ENCODE peak calls at places on chromosome 16, in eight cellular contexts. C is LNCaP clone FGC; G is astrocyte of the cerebellum; X is stimulated activated CD8-positive, alpha-beta memory T cell treated with anti-CD3 and anti-CD28 coated beads, Interleukin-15, amount 100 ng/mL, for 1 hour; A is LoVo; U is RPMI8226; T is NCI-H2171 treated with DMSO at 0.1 percent for 48 hours; Y is HepG2. Q is an unnamed sample.

GRCh38 chr16:30367349-30368009 is 2.8 kb downstream of the TBC1D10B start:
- DNase-seq in Y (no peak), A (no peak), X (no peak), U (no peak), T (no peak), G (no peak), C (no peak), Q (no peak)

GRCh38 chr16:56909484-56910113 is 22.3 kb upstream of the HERPUD1 start:
- DNase-seq in Y (no peak), T (no peak), A (no peak), X (no peak), G (no peak), U (no peak), C (no peak), Q (no peak)

GRCh38 chr16:50444546-50444945 is 75.8 kb upstream of the BRD7 start:
- DNase-seq in G (no peak), T (no peak), A (no peak), X (no peak), U (no peak), C (no peak), Y (no peak), Q (no peak)

GRCh38 chr16:86566601-86566965 is at the start of gene FOXC2:
- DNase-seq in X (no peak), C (no peak), T (peak), A (no peak), Y (no peak), G (peak), U (no peak), Q (peak)

GRCh38 chr16:3295209-3295608 is 10.0 kb downstream of the TIGD7 start:
- DNase-seq in T (no peak), U (no peak), C (no peak), Y (no peak), G (no peak), X (no peak), A (no peak), Q (no peak)

GRCh38 chr16:46713634-46714033 is 24.2 kb downstream of the ORC6 start:
- DNase-seq in X (no peak), T (no peak), U (no peak), Y (no peak), A (no peak), G (no peak), C (no peak), Q (no peak)

GRCh38 chr16:9665851-9666271 is 516.4 kb downstream of the GRIN2A start:
- DNase-seq in A (peak), T (no peak), Y (no peak), U (no peak), X (no peak), G (no peak), C (no peak), Q (no peak)

GRCh38 chr16:49621240-49622083 is 234.4 kb downstream of the ZNF423 start:
- DNase-seq in X (no peak), T (no peak), U (no peak), G (no peak), Y (no peak), A (no peak), C (no peak), Q (peak)

GRCh38 chr16:55482056-55482455 is 3.1 kb downstream of the MMP2 start:
- DNase-seq in A (no peak), C (no peak), G (no peak), U (no peak), X (no peak), T (no peak), Y (no peak), Q (no peak)

GRCh38 chr16:63230383-63230782 is 1194.1 kb upstream of the CDH8 start:
- DNase-seq in C (no peak), G (no peak), X (no peak), U (no peak), T (no peak), A (no peak), Y (no peak), Q (no peak)

GRCh38 chr16:61590577-61590976 is 445.7 kb downstream of the CDH8 start:
- DNase-seq in G (no peak), U (no peak), X (no peak), Y (no peak), T (no peak), A (no peak), C (no peak), Q (no peak)

GRCh38 chr16:14538604-14539003 is 91.5 kb downstream of the PARN start:
- DNase-seq in C (no peak), U (no peak), G (no peak), A (no peak), X (no peak), Y (no peak), T (no peak), Q (no peak)

GRCh38 chr16:27852681-27853080 is 210.8 kb downstream of the GSG1L start:
- DNase-seq in C (no peak), U (no peak), Y (no peak), X (no peak), G (no peak), T (no peak), A (no peak), Q (no peak)

GRCh38 chr16:22195695-22196558 is 10.2 kb upstream of the EEF2K start:
- DNase-seq in C (peak), Y (peak), U (peak), G (peak), X (peak), A (peak), T (peak), Q (peak)

GRCh38 chr16:55622930-55623561 is 32.7 kb upstream of the SLC6A2 start:
- DNase-seq in C (no peak), A (peak), T (no peak), U (no peak), X (no peak), Y (peak), G (no peak), Q (no peak)

GRCh38 chr16:49441366-49441780 is 67.8 kb downstream of the C16orf78 start:
- DNase-seq in X (peak), Y (no peak), T (peak), C (no peak), A (no peak), U (peak), G (no peak), Q (no peak)

GRCh38 chr16:56800355-56800754 is 64.7 kb upstream of the SLC12A3 start:
- DNase-seq in C (no peak), G (no peak), T (no peak), A (no peak), Y (peak), X (no peak), U (no peak), Q (no peak)

GRCh38 chr16:53216798-53217197 is 162.0 kb downstream of the CHD9 start:
- DNase-seq in C (no peak), Y (no peak), A (no peak), G (no peak), X (no peak), U (peak), T (no peak), Q (no peak)